ENCODE peak calls at places on chromosome 3, in four cellular contexts. N is left colon, V is substantia nigra, L is T-helper 22 cell. U is an unnamed sample.

GRCh38 chr3:129441782-129442181 is 1.8 kb downstream of the IFT122 start:
- DNase-seq in N (no peak), V (peak; percentile 5), L (no peak), U (no peak)

GRCh38 chr3:30577788-30578187 is 28.6 kb upstream of the TGFBR2 start:
- DNase-seq in N (no peak), V (no peak), L (no peak), U (no peak)

GRCh38 chr3:122514123-122515019 is at the start of gene KPNA1:
- DNase-seq in N (peak; percentile 84), V (peak; percentile 79), L (peak; percentile 76), U (peak; percentile 86)

GRCh38 chr3:61687206-61687605 is 125.8 kb downstream of the PTPRG start:
- DNase-seq in N (no peak), V (no peak), L (no peak), U (peak; percentile 21)

GRCh38 chr3:105807146-105807545 is 61.7 kb downstream of the CBLB start:
- DNase-seq in N (no peak), V (no peak), L (no peak), U (no peak)

GRCh38 chr3:146967786-146968185 is 362.6 kb upstream of the PLSCR5 start:
- DNase-seq in N (no peak), V (no peak), L (no peak), U (no peak)

GRCh38 chr3:53178246-53178645 is 17.2 kb downstream of the PRKCD start:
- DNase-seq in N (no peak), V (no peak), L (no peak), U (no peak)

GRCh38 chr3:41448396-41448795 is 249.1 kb downstream of the CTNNB1 start:
- DNase-seq in N (no peak), V (no peak), L (no peak), U (no peak)

GRCh38 chr3:191721983-191722382 is 261.0 kb downstream of the PYDC2 start:
- DNase-seq in N (no peak), V (no peak), L (no peak), U (no peak)

GRCh38 chr3:94110854-94111253 is 48.0 kb downstream of the NSUN3 start:
- DNase-seq in N (no peak), V (no peak), L (no peak), U (no peak)

GRCh38 chr3:181461381-181461780 is 250.3 kb upstream of the SOX2 start:
- DNase-seq in N (no peak), V (no peak), L (no peak), U (no peak)

GRCh38 chr3:194973366-194974000 is 287.8 kb downstream of the FAM43A start:
- DNase-seq in N (no peak), V (no peak), L (no peak), U (no peak)

GRCh38 chr3:128293930-128294329 is 140.6 kb downstream of the EEFSEC start:
- DNase-seq in N (no peak), V (no peak), L (no peak), U (no peak)

GRCh38 chr3:49253512-49253911 is 23.5 kb downstream of the C3orf62 start:
- DNase-seq in N (no peak), V (no peak), L (no peak), U (no peak)

GRCh38 chr3:119964294-119964693 is 130.0 kb downstream of the GSK3B start:
- DNase-seq in N (no peak), V (no peak), L (no peak), U (no peak)

GRCh38 chr3:173411288-173412064 is 13.9 kb downstream of the NLGN1 start:
- DNase-seq in N (no peak), V (no peak), L (no peak), U (no peak)

GRCh38 chr3:184176377-184177330 is 2.0 kb downstream of the AP2M1 start:
- DNase-seq in N (peak; percentile 48), V (no peak), L (no peak), U (no peak)

GRCh38 chr3:124352143-124352528 is 360.2 kb upstream of the ROPN1 start:
- DNase-seq in N (no peak), V (no peak), L (no peak), U (no peak)

GRCh38 chr3:124041553-124041952 is 49.6 kb upstream of the ROPN1 start:
- DNase-seq in N (peak; percentile 17), V (no peak), L (no peak), U (no peak)

GRCh38 chr3:32819581-32820348 is 2.0 kb downstream of the TRIM71 start:
- DNase-seq in N (no peak), V (no peak), L (no peak), U (peak; percentile 78)

GRCh38 chr3:37887062-37887461 is 25.4 kb downstream of the CTDSPL start:
- DNase-seq in N (no peak), V (no peak), L (no peak), U (no peak)

GRCh38 chr3:16927485-16927884 is 42.7 kb downstream of the PLCL2 start:
- DNase-seq in N (no peak), V (no peak), L (no peak), U (no peak)

GRCh38 chr3:46947981-46948791 is 28.4 kb downstream of the CCDC12 start:
- DNase-seq in N (peak; percentile 75), V (no peak), L (peak; percentile 89), U (peak; percentile 96)

GRCh38 chr3:183148056-183148455 is 14.5 kb downstream of the LAMP3 start:
- DNase-seq in N (no peak), V (no peak), L (no peak), U (no peak)

GRCh38 chr3:101950985-101951733 is 101.8 kb downstream of the NFKBIZ start:
- DNase-seq in N (no peak), V (no peak), L (no peak), U (no peak)

GRCh38 chr3:40337136-40338108 is 27.9 kb downstream of the EIF1B start:
- DNase-seq in N (no peak), V (no peak), L (no peak), U (no peak)

GRCh38 chr3:3216401-3216800 is 36.9 kb upstream of the CRBN start:
- DNase-seq in N (no peak), V (no peak), L (no peak), U (no peak)

GRCh38 chr3:16028604-16029003 is 145.9 kb upstream of the GALNT15 start:
- DNase-seq in N (no peak), V (no peak), L (no peak), U (no peak)

GRCh38 chr3:100001514-100002270 is 112.6 kb downstream of the FILIP1L start:
- DNase-seq in N (no peak), V (no peak), L (no peak), U (no peak)

GRCh38 chr3:188617270-188617669 is 463.3 kb downstream of the LPP start:
- DNase-seq in N (no peak), V (no peak), L (no peak), U (no peak)

GRCh38 chr3:41742127-41742526 is 219.8 kb downstream of the ULK4 start:
- DNase-seq in N (no peak), V (no peak), L (no peak), U (no peak)

GRCh38 chr3:134074001-134074789 is 44.5 kb upstream of the SLCO2A1 start:
- DNase-seq in N (no peak), V (no peak), L (no peak), U (no peak)

GRCh38 chr3:27568393-27568792 is 84.2 kb upstream of the SLC4A7 start:
- DNase-seq in N (peak; percentile 55), V (no peak), L (no peak), U (no peak)

GRCh38 chr3:196406806-196407470 is 25.3 kb downstream of the UBXN7 start:
- DNase-seq in N (no peak), V (no peak), L (no peak), U (peak; percentile 23)

GRCh38 chr3:134134240-134134639 is 104.5 kb upstream of the SLCO2A1 start:
- DNase-seq in N (no peak), V (no peak), L (no peak), U (no peak)

U was measured in Caco-2.